ENCODE peak calls at places on chromosomes 16 and 17, in seven cellular contexts. One of them, this sample, is unnamed.
A peak's percentile ranks its signal among the peaks of the same experiment; 100 is the strongest.

GRCh38 chr17:73231363-73231762 is 30.3 kb downstream of the CPSF4L start:
- DNase-seq in astrocyte: no peak
- DNase-seq in keratinocyte: no peak
- DNase-seq in activated CD4-positive, alpha-beta T cell treated with anti-CD3 and anti-CD28 coated beads, Interleukin-2, amount 10 ng/mL, durations not matched to agents 7 days and 5 days: no peak
- DNase-seq in neural crest cell: no peak
- DNase-seq in iPS DF 6.9: no peak
- DNase-seq in ACHN: peak; percentile 48
- DNase-seq in this sample: peak; percentile 27

GRCh38 chr16:81471882-81472281 is 27.3 kb downstream of the CMIP start:
- DNase-seq in astrocyte: no peak
- DNase-seq in keratinocyte: no peak
- DNase-seq in activated CD4-positive, alpha-beta T cell treated with anti-CD3 and anti-CD28 coated beads, Interleukin-2, amount 10 ng/mL, durations not matched to agents 7 days and 5 days: no peak
- DNase-seq in neural crest cell: no peak
- DNase-seq in iPS DF 6.9: no peak
- DNase-seq in ACHN: no peak
- DNase-seq in this sample: no peak

GRCh38 chr17:83191388-83192160 is 112.2 kb downstream of the METRNL start:
- DNase-seq in astrocyte: no peak
- DNase-seq in keratinocyte: no peak
- DNase-seq in activated CD4-positive, alpha-beta T cell treated with anti-CD3 and anti-CD28 coated beads, Interleukin-2, amount 10 ng/mL, durations not matched to agents 7 days and 5 days: peak; percentile 5
- DNase-seq in neural crest cell: no peak
- DNase-seq in iPS DF 6.9: no peak
- DNase-seq in ACHN: no peak
- DNase-seq in this sample: no peak

GRCh38 chr17:21510686-21511367 is 134.7 kb downstream of the KCNJ12 start:
- DNase-seq in astrocyte: no peak
- DNase-seq in keratinocyte: no peak
- DNase-seq in activated CD4-positive, alpha-beta T cell treated with anti-CD3 and anti-CD28 coated beads, Interleukin-2, amount 10 ng/mL, durations not matched to agents 7 days and 5 days: no peak
- DNase-seq in neural crest cell: no peak
- DNase-seq in iPS DF 6.9: no peak
- DNase-seq in ACHN: no peak
- DNase-seq in this sample: peak; percentile 18

GRCh38 chr17:8887834-8888703 is 20.6 kb upstream of the PIK3R6 start:
- DNase-seq in astrocyte: peak; percentile 17
- DNase-seq in keratinocyte: no peak
- DNase-seq in activated CD4-positive, alpha-beta T cell treated with anti-CD3 and anti-CD28 coated beads, Interleukin-2, amount 10 ng/mL, durations not matched to agents 7 days and 5 days: no peak
- DNase-seq in neural crest cell: peak; percentile 71
- DNase-seq in iPS DF 6.9: peak; percentile 52
- DNase-seq in ACHN: no peak
- DNase-seq in this sample: no peak

GRCh38 chr16:77877712-77878111 is 89.3 kb downstream of the VAT1L start:
- DNase-seq in astrocyte: peak; percentile 98
- DNase-seq in keratinocyte: no peak
- DNase-seq in activated CD4-positive, alpha-beta T cell treated with anti-CD3 and anti-CD28 coated beads, Interleukin-2, amount 10 ng/mL, durations not matched to agents 7 days and 5 days: no peak
- DNase-seq in neural crest cell: no peak
- DNase-seq in iPS DF 6.9: no peak
- DNase-seq in ACHN: peak; percentile 73
- DNase-seq in this sample: no peak

GRCh38 chr17:68346448-68346847 is 55.2 kb downstream of the ARSG start:
- DNase-seq in astrocyte: no peak
- DNase-seq in keratinocyte: no peak
- DNase-seq in activated CD4-positive, alpha-beta T cell treated with anti-CD3 and anti-CD28 coated beads, Interleukin-2, amount 10 ng/mL, durations not matched to agents 7 days and 5 days: peak; percentile 78
- DNase-seq in neural crest cell: no peak
- DNase-seq in iPS DF 6.9: no peak
- DNase-seq in ACHN: no peak
- DNase-seq in this sample: no peak

GRCh38 chr17:2214887-2215615 is 88.5 kb downstream of the SMG6 start:
- DNase-seq in astrocyte: peak; percentile 93
- DNase-seq in keratinocyte: no peak
- DNase-seq in activated CD4-positive, alpha-beta T cell treated with anti-CD3 and anti-CD28 coated beads, Interleukin-2, amount 10 ng/mL, durations not matched to agents 7 days and 5 days: no peak
- DNase-seq in neural crest cell: no peak
- DNase-seq in iPS DF 6.9: no peak
- DNase-seq in ACHN: no peak
- DNase-seq in this sample: no peak

GRCh38 chr16:51151951-51152663 is 1.0 kb upstream of the SALL1 start:
- DNase-seq in astrocyte: peak; percentile 83
- DNase-seq in keratinocyte: no peak
- DNase-seq in activated CD4-positive, alpha-beta T cell treated with anti-CD3 and anti-CD28 coated beads, Interleukin-2, amount 10 ng/mL, durations not matched to agents 7 days and 5 days: no peak
- DNase-seq in neural crest cell: peak; percentile 82
- DNase-seq in iPS DF 6.9: peak; percentile 74
- DNase-seq in ACHN: peak; percentile 92
- DNase-seq in this sample: peak; percentile 63

GRCh38 chr16:48413291-48413690 is 28.1 kb upstream of the SIAH1 start:
- DNase-seq in astrocyte: no peak
- DNase-seq in keratinocyte: no peak
- DNase-seq in activated CD4-positive, alpha-beta T cell treated with anti-CD3 and anti-CD28 coated beads, Interleukin-2, amount 10 ng/mL, durations not matched to agents 7 days and 5 days: no peak
- DNase-seq in neural crest cell: no peak
- DNase-seq in iPS DF 6.9: no peak
- DNase-seq in ACHN: no peak
- DNase-seq in this sample: no peak

GRCh38 chr17:8822401-8823035 is 23.4 kb upstream of the MFSD6L start:
- DNase-seq in astrocyte: no peak
- DNase-seq in keratinocyte: no peak
- DNase-seq in activated CD4-positive, alpha-beta T cell treated with anti-CD3 and anti-CD28 coated beads, Interleukin-2, amount 10 ng/mL, durations not matched to agents 7 days and 5 days: no peak
- DNase-seq in neural crest cell: no peak
- DNase-seq in iPS DF 6.9: no peak
- DNase-seq in ACHN: no peak
- DNase-seq in this sample: no peak

GRCh38 chr16:56851671-56852400 is 13.2 kb upstream of the SLC12A3 start:
- DNase-seq in astrocyte: no peak
- DNase-seq in keratinocyte: no peak
- DNase-seq in activated CD4-positive, alpha-beta T cell treated with anti-CD3 and anti-CD28 coated beads, Interleukin-2, amount 10 ng/mL, durations not matched to agents 7 days and 5 days: no peak
- DNase-seq in neural crest cell: no peak
- DNase-seq in iPS DF 6.9: no peak
- DNase-seq in ACHN: peak; percentile 48
- DNase-seq in this sample: no peak

GRCh38 chr16:28923231-28923587 is 1.8 kb downstream of the RABEP2 start:
- DNase-seq in astrocyte: no peak
- DNase-seq in keratinocyte: no peak
- DNase-seq in activated CD4-positive, alpha-beta T cell treated with anti-CD3 and anti-CD28 coated beads, Interleukin-2, amount 10 ng/mL, durations not matched to agents 7 days and 5 days: no peak
- DNase-seq in neural crest cell: no peak
- DNase-seq in iPS DF 6.9: no peak
- DNase-seq in ACHN: no peak
- DNase-seq in this sample: no peak

GRCh38 chr16:27460663-27461482 is 58.9 kb downstream of the IL21R start:
- DNase-seq in astrocyte: no peak
- DNase-seq in keratinocyte: no peak
- DNase-seq in activated CD4-positive, alpha-beta T cell treated with anti-CD3 and anti-CD28 coated beads, Interleukin-2, amount 10 ng/mL, durations not matched to agents 7 days and 5 days: no peak
- DNase-seq in neural crest cell: no peak
- DNase-seq in iPS DF 6.9: no peak
- DNase-seq in ACHN: no peak
- DNase-seq in this sample: no peak

GRCh38 chr16:85557083-85557975 is 55.8 kb upstream of the GSE1 start:
- DNase-seq in astrocyte: no peak
- DNase-seq in keratinocyte: no peak
- DNase-seq in activated CD4-positive, alpha-beta T cell treated with anti-CD3 and anti-CD28 coated beads, Interleukin-2, amount 10 ng/mL, durations not matched to agents 7 days and 5 days: no peak
- DNase-seq in neural crest cell: no peak
- DNase-seq in iPS DF 6.9: no peak
- DNase-seq in ACHN: peak; percentile 51
- DNase-seq in this sample: no peak